ENCODE peak calls at places on chromosome 11, in four cellular contexts. One of them, this sample, is unnamed.

GRCh38 chr11:103652013-103652412 is 384.4 kb upstream of the DDI1 start:
- DNase-seq in A549: no peak
- DNase-seq in GM12878: no peak
- DNase-seq in K562: no peak
- DNase-seq in this sample: no peak

GRCh38 chr11:72352859-72353551 is 81.3 kb downstream of the CLPB start:
- DNase-seq in A549: peak; percentile 10
- DNase-seq in GM12878: peak; percentile 47
- DNase-seq in K562: no peak
- DNase-seq in this sample: no peak

GRCh38 chr11:64501500-64502427 is 89.3 kb upstream of the SLC22A12 start:
- DNase-seq in A549: no peak
- DNase-seq in GM12878: no peak
- DNase-seq in K562: peak; percentile 67
- DNase-seq in this sample: peak; percentile 83

GRCh38 chr11:62540804-62541671 is 5.6 kb downstream of the AHNAK start:
- DNase-seq in A549: no peak
- DNase-seq in GM12878: peak; percentile 76
- DNase-seq in K562: no peak
- DNase-seq in this sample: no peak

GRCh38 chr11:87322570-87322969 is 284.8 kb downstream of the TMEM135 start:
- DNase-seq in A549: no peak
- DNase-seq in GM12878: no peak
- DNase-seq in K562: no peak
- DNase-seq in this sample: no peak

GRCh38 chr11:118688851-118689502 is 9.5 kb upstream of the TREH start:
- DNase-seq in A549: no peak
- DNase-seq in GM12878: no peak
- DNase-seq in K562: no peak
- DNase-seq in this sample: no peak

GRCh38 chr11:11510939-11511338 is 110.9 kb downstream of the GALNT18 start:
- DNase-seq in A549: no peak
- DNase-seq in GM12878: no peak
- DNase-seq in K562: no peak
- DNase-seq in this sample: no peak

GRCh38 chr11:123797065-123797940 is 8.8 kb downstream of the OR6M1 start:
- DNase-seq in A549: no peak
- DNase-seq in GM12878: no peak
- DNase-seq in K562: no peak
- DNase-seq in this sample: no peak

GRCh38 chr11:47056261-47056915 is 119.8 kb downstream of the CSTPP1 start:
- DNase-seq in A549: no peak
- DNase-seq in GM12878: no peak
- DNase-seq in K562: peak; percentile 74
- DNase-seq in this sample: no peak

GRCh38 chr11:3796796-3797328 is 492 bp downstream of the NUP98 start:
- DNase-seq in A549: no peak
- DNase-seq in GM12878: no peak
- DNase-seq in K562: no peak
- DNase-seq in this sample: peak; percentile 27

GRCh38 chr11:68120212-68121066 is 749 bp downstream of the CHKA start:
- DNase-seq in A549: no peak
- DNase-seq in GM12878: peak; percentile 32
- DNase-seq in K562: peak; percentile 71
- DNase-seq in this sample: peak; percentile 47

GRCh38 chr11:102186836-102187235 is 76.6 kb downstream of the YAP1 start:
- DNase-seq in A549: no peak
- DNase-seq in GM12878: no peak
- DNase-seq in K562: no peak
- DNase-seq in this sample: peak; percentile 90

GRCh38 chr11:118790357-118791014 is 478 bp downstream of the DDX6 start:
- DNase-seq in A549: peak; percentile 63
- DNase-seq in GM12878: peak; percentile 26
- DNase-seq in K562: no peak
- DNase-seq in this sample: peak; percentile 59

GRCh38 chr11:63516109-63516508 is 10.2 kb downstream of the LGALS12 start:
- DNase-seq in A549: no peak
- DNase-seq in GM12878: no peak
- DNase-seq in K562: no peak
- DNase-seq in this sample: no peak

GRCh38 chr11:68211546-68211945 is 1.6 kb downstream of the KMT5B start:
- DNase-seq in A549: no peak
- DNase-seq in GM12878: no peak
- DNase-seq in K562: no peak
- DNase-seq in this sample: no peak

GRCh38 chr11:118167253-118167652 is 9.2 kb downstream of the SCN2B start:
- DNase-seq in A549: no peak
- DNase-seq in GM12878: no peak
- DNase-seq in K562: no peak
- DNase-seq in this sample: no peak

GRCh38 chr11:20668844-20669832 is at the start of gene NELL1:
- DNase-seq in A549: no peak
- DNase-seq in GM12878: no peak
- DNase-seq in K562: no peak
- DNase-seq in this sample: no peak

GRCh38 chr11:66686100-66686785 is 8.6 kb upstream of the RBM4B start:
- DNase-seq in A549: no peak
- DNase-seq in GM12878: no peak
- DNase-seq in K562: no peak
- DNase-seq in this sample: no peak

GRCh38 chr11:15672822-15673221 is 558.1 kb downstream of the INSC start:
- DNase-seq in A549: no peak
- DNase-seq in GM12878: no peak
- DNase-seq in K562: no peak
- DNase-seq in this sample: no peak

GRCh38 chr11:100825610-100826009 is 138.5 kb downstream of the ARHGAP42 start:
- DNase-seq in A549: no peak
- DNase-seq in GM12878: no peak
- DNase-seq in K562: no peak
- DNase-seq in this sample: no peak

GRCh38 chr11:134399996-134400395 is 12.0 kb downstream of the B3GAT1 start:
- DNase-seq in A549: no peak
- DNase-seq in GM12878: no peak
- DNase-seq in K562: no peak
- DNase-seq in this sample: no peak

GRCh38 chr11:111733655-111734088 is 32.5 kb downstream of the PPP2R1B start:
- DNase-seq in A549: no peak
- DNase-seq in GM12878: no peak
- DNase-seq in K562: no peak
- DNase-seq in this sample: no peak

GRCh38 chr11:11211186-11211585 is 141.9 kb downstream of the CSNK2A3 start:
- DNase-seq in A549: no peak
- DNase-seq in GM12878: no peak
- DNase-seq in K562: no peak
- DNase-seq in this sample: no peak

GRCh38 chr11:35236667-35237003 is 97.7 kb downstream of the CD44 start:
- DNase-seq in A549: no peak
- DNase-seq in GM12878: no peak
- DNase-seq in K562: no peak
- DNase-seq in this sample: no peak

GRCh38 chr11:134418119-134418840 is 6.2 kb upstream of the B3GAT1 start:
- DNase-seq in A549: peak; percentile 3
- DNase-seq in GM12878: no peak
- DNase-seq in K562: no peak
- DNase-seq in this sample: no peak

GRCh38 chr11:12150831-12151382 is 40.5 kb downstream of the MICAL2 start:
- DNase-seq in A549: no peak
- DNase-seq in GM12878: no peak
- DNase-seq in K562: no peak
- DNase-seq in this sample: no peak

GRCh38 chr11:68040121-68040956 is 1.5 kb downstream of the TCIRG1 start:
- DNase-seq in A549: peak; percentile 64
- DNase-seq in GM12878: peak; percentile 21
- DNase-seq in K562: peak; percentile 51
- DNase-seq in this sample: peak; percentile 79

GRCh38 chr11:108835624-108836023 is 170.8 kb downstream of the DDX10 start:
- DNase-seq in A549: no peak
- DNase-seq in GM12878: no peak
- DNase-seq in K562: no peak
- DNase-seq in this sample: no peak

GRCh38 chr11:107218123-107219084 is 200.1 kb upstream of the GUCY1A2 start:
- DNase-seq in A549: no peak
- DNase-seq in GM12878: no peak
- DNase-seq in K562: no peak
- DNase-seq in this sample: no peak

GRCh38 chr11:786235-787083 is 3.4 kb downstream of the CEND1 start:
- DNase-seq in A549: no peak
- DNase-seq in GM12878: no peak
- DNase-seq in K562: no peak
- DNase-seq in this sample: no peak
- TF ChIP-seq POLR2AphosphoS2 in A549: no peak
- TF ChIP-seq POLR2AphosphoS2 in GM12878: no peak
- TF ChIP-seq POLR2AphosphoS2 in K562: no peak
- TF ChIP-seq POLR2AphosphoS2 in this sample: no peak

GRCh38 chr11:36724742-36725387 is 126.8 kb upstream of the RAG2 start:
- DNase-seq in A549: no peak
- DNase-seq in GM12878: peak; percentile 23
- DNase-seq in K562: no peak
- DNase-seq in this sample: no peak
- TF ChIP-seq POLR2AphosphoS2 in A549: no peak
- TF ChIP-seq POLR2AphosphoS2 in GM12878: no peak
- TF ChIP-seq POLR2AphosphoS2 in K562: no peak
- TF ChIP-seq POLR2AphosphoS2 in this sample: no peak

DNA sequence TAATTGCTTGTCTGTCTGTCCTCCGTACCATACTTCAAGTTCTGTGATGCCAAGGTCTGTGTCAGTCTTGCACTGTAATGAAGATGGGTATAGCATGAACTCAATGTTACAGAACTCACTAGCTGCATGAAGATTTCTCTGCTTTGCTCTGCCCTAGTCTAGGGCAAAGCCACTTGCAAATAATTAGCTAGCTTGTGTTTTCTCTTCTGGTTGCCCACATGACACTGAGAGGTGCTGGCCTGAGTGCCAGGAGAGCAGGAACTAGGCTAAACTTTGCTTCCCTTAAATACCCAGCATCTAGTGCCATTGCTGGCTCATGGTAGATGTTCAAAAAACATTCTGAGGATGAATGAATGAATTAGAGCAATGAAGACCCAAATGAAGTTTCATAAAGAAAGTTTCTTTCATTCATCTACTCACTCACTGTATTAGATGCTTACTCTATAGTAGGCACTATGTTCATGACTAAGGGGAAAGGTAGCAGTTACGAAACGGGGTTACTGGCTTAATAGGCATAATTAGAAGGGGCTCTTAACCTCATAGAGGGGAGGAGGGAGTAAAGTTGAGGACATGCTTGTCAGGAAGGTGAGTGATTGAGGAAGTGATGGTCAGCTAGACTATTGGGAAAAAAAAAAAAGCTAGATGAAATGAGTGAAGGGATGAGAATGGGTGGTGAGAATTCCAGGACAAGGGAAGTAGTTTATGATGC is 4.4 kb upstream of the ENDOD1 start:
- DNase-seq in A549: no peak
- DNase-seq in GM12878: no peak
- DNase-seq in K562: no peak
- DNase-seq in this sample: no peak
- TF ChIP-seq POLR2AphosphoS2 in A549: no peak
- TF ChIP-seq POLR2AphosphoS2 in GM12878: no peak
- TF ChIP-seq POLR2AphosphoS2 in K562: no peak
- TF ChIP-seq POLR2AphosphoS2 in this sample: no peak

GRCh38 chr11:132114185-132114584 is 743.8 kb downstream of the NTM start:
- DNase-seq in A549: peak; percentile 6
- DNase-seq in GM12878: no peak
- DNase-seq in K562: no peak
- DNase-seq in this sample: no peak
- TF ChIP-seq POLR2AphosphoS2 in A549: no peak
- TF ChIP-seq POLR2AphosphoS2 in GM12878: no peak
- TF ChIP-seq POLR2AphosphoS2 in K562: no peak
- TF ChIP-seq POLR2AphosphoS2 in this sample: no peak

GRCh38 chr11:59181746-59182456 is 10.0 kb downstream of the DTX4 start:
- DNase-seq in A549: no peak
- DNase-seq in GM12878: no peak
- DNase-seq in K562: no peak
- DNase-seq in this sample: no peak
- TF ChIP-seq POLR2AphosphoS2 in A549: no peak
- TF ChIP-seq POLR2AphosphoS2 in GM12878: no peak
- TF ChIP-seq POLR2AphosphoS2 in K562: no peak
- TF ChIP-seq POLR2AphosphoS2 in this sample: no peak

GRCh38 chr11:128251140-128251539 is 336.2 kb downstream of the ETS1 start:
- DNase-seq in A549: no peak
- DNase-seq in GM12878: no peak
- DNase-seq in K562: no peak
- DNase-seq in this sample: no peak
- TF ChIP-seq POLR2AphosphoS2 in A549: no peak
- TF ChIP-seq POLR2AphosphoS2 in GM12878: no peak
- TF ChIP-seq POLR2AphosphoS2 in K562: no peak
- TF ChIP-seq POLR2AphosphoS2 in this sample: no peak

GRCh38 chr11:121807051-121807450 is 309.0 kb downstream of the BLID start:
- DNase-seq in A549: no peak
- DNase-seq in GM12878: no peak
- DNase-seq in K562: no peak
- DNase-seq in this sample: no peak
- TF ChIP-seq POLR2AphosphoS2 in A549: no peak
- TF ChIP-seq POLR2AphosphoS2 in GM12878: no peak
- TF ChIP-seq POLR2AphosphoS2 in K562: no peak
- TF ChIP-seq POLR2AphosphoS2 in this sample: no peak

DNA sequence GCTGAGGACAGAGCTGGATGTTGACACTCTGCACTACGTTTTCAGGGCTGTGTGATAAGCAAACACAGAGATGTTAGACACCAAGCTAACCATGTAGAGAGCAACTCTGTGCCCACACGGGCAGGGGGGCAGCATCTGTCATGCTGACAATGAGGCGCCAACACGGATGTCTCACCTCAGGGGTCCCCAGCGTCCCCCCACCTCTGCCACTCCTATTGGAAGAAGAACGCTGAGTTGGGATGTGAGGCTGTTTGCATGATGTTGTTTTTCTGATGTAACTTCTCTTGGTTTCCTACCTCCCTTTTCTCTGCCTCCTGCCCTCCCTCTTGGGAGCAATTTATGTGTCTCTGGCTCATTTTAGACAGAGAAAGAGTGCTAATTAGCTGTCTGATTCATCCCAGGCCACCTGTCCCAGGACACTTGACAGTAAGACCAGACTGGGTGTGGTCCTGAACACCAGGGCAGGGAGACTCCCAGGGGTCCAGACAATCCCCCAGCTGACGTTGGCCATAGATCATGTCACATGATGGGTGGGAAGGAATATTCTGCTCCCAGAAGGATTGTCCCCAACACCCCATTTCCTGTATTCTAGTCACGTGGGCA is 89.2 kb upstream of the NCAM1 start:
- DNase-seq in A549: no peak
- DNase-seq in GM12878: no peak
- DNase-seq in K562: no peak
- DNase-seq in this sample: no peak
- TF ChIP-seq POLR2AphosphoS2 in A549: no peak
- TF ChIP-seq POLR2AphosphoS2 in GM12878: no peak
- TF ChIP-seq POLR2AphosphoS2 in K562: no peak
- TF ChIP-seq POLR2AphosphoS2 in this sample: no peak

This sample was measured in HepG2.